ENCODE peak calls at places on chromosomes 6 and 20, in five cellular contexts. One of them, this sample, is unnamed.

GRCh38 chr20:63076421-63076820 is 69.7 kb upstream of the BHLHE23 start:
- DNase-seq in stimulated activated CD4-positive, alpha-beta T cell treated with anti-CD3 and anti-CD28 coated beads, Interleukin-1b, Interleukin-23, amount 100 ng/mL, for 48 hours: no peak
- DNase-seq in HTR-8/SVneo: no peak
- DNase-seq in Caki2: no peak
- DNase-seq in nucleus accumbens: no peak
- DNase-seq in this sample: no peak

GRCh38 chr6:1552296-1552761 is 57.4 kb upstream of the FOXC1 start:
- DNase-seq in stimulated activated CD4-positive, alpha-beta T cell treated with anti-CD3 and anti-CD28 coated beads, Interleukin-1b, Interleukin-23, amount 100 ng/mL, for 48 hours: no peak
- DNase-seq in HTR-8/SVneo: peak; percentile 58
- DNase-seq in Caki2: no peak
- DNase-seq in nucleus accumbens: no peak
- DNase-seq in this sample: no peak

GRCh38 chr20:33192912-33193501 is 24.1 kb upstream of the BPIFA3 start:
- DNase-seq in stimulated activated CD4-positive, alpha-beta T cell treated with anti-CD3 and anti-CD28 coated beads, Interleukin-1b, Interleukin-23, amount 100 ng/mL, for 48 hours: no peak
- DNase-seq in HTR-8/SVneo: no peak
- DNase-seq in Caki2: no peak
- DNase-seq in nucleus accumbens: no peak
- DNase-seq in this sample: peak; percentile 56

GRCh38 chr6:138430361-138431145 is 26.5 kb downstream of the HEBP2 start:
- DNase-seq in stimulated activated CD4-positive, alpha-beta T cell treated with anti-CD3 and anti-CD28 coated beads, Interleukin-1b, Interleukin-23, amount 100 ng/mL, for 48 hours: no peak
- DNase-seq in HTR-8/SVneo: no peak
- DNase-seq in Caki2: no peak
- DNase-seq in nucleus accumbens: peak; percentile 61
- DNase-seq in this sample: no peak

GRCh38 chr6:145534986-145535385 is 200.3 kb downstream of the EPM2A start:
- DNase-seq in stimulated activated CD4-positive, alpha-beta T cell treated with anti-CD3 and anti-CD28 coated beads, Interleukin-1b, Interleukin-23, amount 100 ng/mL, for 48 hours: no peak
- DNase-seq in HTR-8/SVneo: no peak
- DNase-seq in Caki2: no peak
- DNase-seq in nucleus accumbens: no peak
- DNase-seq in this sample: no peak

GRCh38 chr6:36129889-36130671 is at the start of gene MAPK13:
- DNase-seq in stimulated activated CD4-positive, alpha-beta T cell treated with anti-CD3 and anti-CD28 coated beads, Interleukin-1b, Interleukin-23, amount 100 ng/mL, for 48 hours: peak; percentile 36
- DNase-seq in HTR-8/SVneo: no peak
- DNase-seq in Caki2: no peak
- DNase-seq in nucleus accumbens: no peak
- DNase-seq in this sample: peak; percentile 80

GRCh38 chr20:33521461-33521860 is 31.6 kb downstream of the CBFA2T2 start:
- DNase-seq in stimulated activated CD4-positive, alpha-beta T cell treated with anti-CD3 and anti-CD28 coated beads, Interleukin-1b, Interleukin-23, amount 100 ng/mL, for 48 hours: no peak
- DNase-seq in HTR-8/SVneo: no peak
- DNase-seq in Caki2: no peak
- DNase-seq in nucleus accumbens: no peak
- DNase-seq in this sample: no peak

GRCh38 chr20:9409981-9410380 is 104.4 kb upstream of the LAMP5 start:
- DNase-seq in stimulated activated CD4-positive, alpha-beta T cell treated with anti-CD3 and anti-CD28 coated beads, Interleukin-1b, Interleukin-23, amount 100 ng/mL, for 48 hours: no peak
- DNase-seq in HTR-8/SVneo: peak; percentile 20
- DNase-seq in Caki2: no peak
- DNase-seq in nucleus accumbens: no peak
- DNase-seq in this sample: no peak

GRCh38 chr6:13066050-13066449 is 262.3 kb downstream of the TBC1D7 start:
- DNase-seq in stimulated activated CD4-positive, alpha-beta T cell treated with anti-CD3 and anti-CD28 coated beads, Interleukin-1b, Interleukin-23, amount 100 ng/mL, for 48 hours: no peak
- DNase-seq in HTR-8/SVneo: no peak
- DNase-seq in Caki2: no peak
- DNase-seq in nucleus accumbens: no peak
- DNase-seq in this sample: no peak

GRCh38 chr6:137518584-137518983 is 24.4 kb upstream of the OLIG3 start:
- DNase-seq in stimulated activated CD4-positive, alpha-beta T cell treated with anti-CD3 and anti-CD28 coated beads, Interleukin-1b, Interleukin-23, amount 100 ng/mL, for 48 hours: no peak
- DNase-seq in HTR-8/SVneo: no peak
- DNase-seq in Caki2: peak; percentile 90
- DNase-seq in nucleus accumbens: no peak
- DNase-seq in this sample: peak; percentile 88

GRCh38 chr20:62835931-62836861 is 19.3 kb downstream of the COL9A3 start:
- DNase-seq in stimulated activated CD4-positive, alpha-beta T cell treated with anti-CD3 and anti-CD28 coated beads, Interleukin-1b, Interleukin-23, amount 100 ng/mL, for 48 hours: no peak
- DNase-seq in HTR-8/SVneo: no peak
- DNase-seq in Caki2: no peak
- DNase-seq in nucleus accumbens: peak; percentile 48
- DNase-seq in this sample: no peak

GRCh38 chr6:165091121-165091785 is 218.2 kb downstream of the C6orf118 start:
- DNase-seq in stimulated activated CD4-positive, alpha-beta T cell treated with anti-CD3 and anti-CD28 coated beads, Interleukin-1b, Interleukin-23, amount 100 ng/mL, for 48 hours: no peak
- DNase-seq in HTR-8/SVneo: no peak
- DNase-seq in Caki2: no peak
- DNase-seq in nucleus accumbens: no peak
- DNase-seq in this sample: no peak

GRCh38 chr6:109304284-109305015 is 77.8 kb downstream of the CD164 start:
- DNase-seq in stimulated activated CD4-positive, alpha-beta T cell treated with anti-CD3 and anti-CD28 coated beads, Interleukin-1b, Interleukin-23, amount 100 ng/mL, for 48 hours: peak; percentile 19
- DNase-seq in HTR-8/SVneo: no peak
- DNase-seq in Caki2: no peak
- DNase-seq in nucleus accumbens: no peak
- DNase-seq in this sample: no peak

GRCh38 chr20:64111841-64112641 is 4.7 kb upstream of the NPBWR2 start:
- DNase-seq in stimulated activated CD4-positive, alpha-beta T cell treated with anti-CD3 and anti-CD28 coated beads, Interleukin-1b, Interleukin-23, amount 100 ng/mL, for 48 hours: no peak
- DNase-seq in HTR-8/SVneo: no peak
- DNase-seq in Caki2: no peak
- DNase-seq in nucleus accumbens: peak; percentile 41
- DNase-seq in this sample: peak; percentile 32

GRCh38 chr20:2734899-2735298 is 42.3 kb downstream of the EBF4 start:
- DNase-seq in stimulated activated CD4-positive, alpha-beta T cell treated with anti-CD3 and anti-CD28 coated beads, Interleukin-1b, Interleukin-23, amount 100 ng/mL, for 48 hours: no peak
- DNase-seq in HTR-8/SVneo: no peak
- DNase-seq in Caki2: no peak
- DNase-seq in nucleus accumbens: no peak
- DNase-seq in this sample: no peak